ENCODE peak calls at places on chromosomes 11 and 22, in five cellular contexts. C is astrocyte of the spinal cord, E is A549, I is spleen, N is upper lobe of right lung. W is an unnamed sample.

GRCh38 chr11:102798012-102798746 is at the start of gene MMP1:
- DNase-seq in C (peak), E (no peak), I (no peak), N (no peak), W (peak)

GRCh38 chr11:44409071-44409470 is 99.1 kb upstream of the ALX4 start:
- DNase-seq in C (no peak), E (no peak), I (no peak), N (no peak), W (no peak)

GRCh38 chr11:117826360-117826635 is 1.8 kb upstream of the FXYD2 start:
- DNase-seq in C (no peak), E (no peak), I (no peak), N (peak), W (no peak)

GRCh38 chr11:47189100-47189834 is 3.0 kb upstream of the PACSIN3 start:
- DNase-seq in C (peak), E (peak), I (no peak), N (no peak), W (peak)

GRCh38 chr11:90250970-90251369 is 28.1 kb upstream of the CHORDC1 start:
- DNase-seq in C (no peak), E (no peak), I (no peak), N (no peak), W (no peak)

GRCh38 chr11:129460714-129461113 is 85.1 kb downstream of the BARX2 start:
- DNase-seq in C (no peak), E (no peak), I (no peak), N (no peak), W (no peak)

GRCh38 chr11:78564037-78564888 is 10.4 kb downstream of the NARS2 start:
- DNase-seq in C (peak), E (peak), I (no peak), N (no peak), W (no peak)

GRCh38 chr11:115473167-115473566 is 31.0 kb downstream of the CADM1 start:
- DNase-seq in C (no peak), E (no peak), I (no peak), N (no peak), W (no peak)

GRCh38 chr22:33772793-33773192 is 147.5 kb downstream of the LARGE1 start:
- DNase-seq in C (no peak), E (no peak), I (no peak), N (no peak), W (no peak)

GRCh38 chr22:17540481-17540880 is 22.8 kb upstream of the SLC25A18 start:
- DNase-seq in C (no peak), E (no peak), I (no peak), N (no peak), W (no peak)

GRCh38 chr22:49594078-49594477 is 233.6 kb downstream of the BRD1 start:
- DNase-seq in C (no peak), E (no peak), I (no peak), N (no peak), W (no peak)

GRCh38 chr11:86978756-86979608 is 23.8 kb upstream of the FZD4 start:
- DNase-seq in C (peak), E (peak), I (no peak), N (no peak), W (no peak)

GRCh38 chr22:49180683-49181024 is 647.0 kb downstream of the BRD1 start:
- DNase-seq in C (no peak), E (no peak), I (no peak), N (no peak), W (no peak)

GRCh38 chr11:92130432-92130831 is 94.2 kb upstream of the FAT3 start:
- DNase-seq in C (peak), E (peak), I (no peak), N (no peak), W (peak)

GRCh38 chr11:117239295-117239694 is 6.8 kb downstream of the RNF214 start:
- DNase-seq in C (peak), E (peak), I (no peak), N (no peak), W (no peak)

GRCh38 chr11:32374261-32374711 is 61.1 kb downstream of the WT1 start:
- DNase-seq in C (no peak), E (peak), I (no peak), N (no peak), W (no peak)

GRCh38 chr11:112195906-112196305 is 20.6 kb downstream of the BCO2 start:
- DNase-seq in C (no peak), E (peak), I (no peak), N (no peak), W (peak)

GRCh38 chr22:30887418-30887817 is 81.2 kb downstream of the MORC2 start:
- DNase-seq in C (no peak), E (no peak), I (peak), N (peak), W (no peak)

GRCh38 chr11:128291835-128292234 is 295.5 kb downstream of the ETS1 start:
- DNase-seq in C (no peak), E (no peak), I (peak), N (no peak), W (no peak)

GRCh38 chr11:1574256-1575242 is 2.5 kb upstream of the DUSP8 start:
- DNase-seq in C (no peak), E (peak), I (peak), N (peak), W (no peak)

GRCh38 chr11:59641156-59641555 is 25.6 kb upstream of the OSBP start:
- DNase-seq in C (no peak), E (no peak), I (no peak), N (no peak), W (no peak)

GRCh38 chr11:123519055-123519796 is 89.2 kb downstream of the GRAMD1B start:
- DNase-seq in C (peak), E (no peak), I (no peak), N (no peak), W (no peak)

GRCh38 chr11:8650401-8650990 is 32.0 kb downstream of the TRIM66 start:
- DNase-seq in C (no peak), E (no peak), I (no peak), N (no peak), W (no peak)

GRCh38 chr11:78586452-78587046 is 11.9 kb upstream of the NARS2 start:
- DNase-seq in C (no peak), E (peak), I (no peak), N (no peak), W (no peak)

GRCh38 chr11:86523738-86524602 is 148.4 kb downstream of the ME3 start:
- DNase-seq in C (peak), E (peak), I (no peak), N (no peak), W (peak)

GRCh38 chr11:81658722-81659121 is 1074.9 kb downstream of the FAM181B start:
- DNase-seq in C (peak), E (peak), I (no peak), N (no peak), W (no peak)

GRCh38 chr11:40290031-40290650 is 1169.3 kb downstream of the LRRC4C start:
- DNase-seq in C (peak), E (no peak), I (no peak), N (no peak), W (no peak)

GRCh38 chr11:122706261-122706660 is 50.7 kb downstream of the UBASH3B start:
- DNase-seq in C (peak), E (peak), I (no peak), N (no peak), W (no peak)

GRCh38 chr11:94139421-94139820 is 10.8 kb downstream of the PANX1 start:
- DNase-seq in C (no peak), E (no peak), I (no peak), N (no peak), W (no peak)

GRCh38 chr11:82680252-82680651 is 53.4 kb downstream of the FAM181B start:
- DNase-seq in C (no peak), E (no peak), I (no peak), N (no peak), W (no peak)

GRCh38 chr22:22593964-22594656 is 35.0 kb upstream of the PRAME start:
- DNase-seq in C (peak), E (peak), I (peak), N (no peak), W (peak)
- TF ChIP-seq CTCF in C (peak), E (peak), I (peak), N (peak), W (peak)

DNA sequence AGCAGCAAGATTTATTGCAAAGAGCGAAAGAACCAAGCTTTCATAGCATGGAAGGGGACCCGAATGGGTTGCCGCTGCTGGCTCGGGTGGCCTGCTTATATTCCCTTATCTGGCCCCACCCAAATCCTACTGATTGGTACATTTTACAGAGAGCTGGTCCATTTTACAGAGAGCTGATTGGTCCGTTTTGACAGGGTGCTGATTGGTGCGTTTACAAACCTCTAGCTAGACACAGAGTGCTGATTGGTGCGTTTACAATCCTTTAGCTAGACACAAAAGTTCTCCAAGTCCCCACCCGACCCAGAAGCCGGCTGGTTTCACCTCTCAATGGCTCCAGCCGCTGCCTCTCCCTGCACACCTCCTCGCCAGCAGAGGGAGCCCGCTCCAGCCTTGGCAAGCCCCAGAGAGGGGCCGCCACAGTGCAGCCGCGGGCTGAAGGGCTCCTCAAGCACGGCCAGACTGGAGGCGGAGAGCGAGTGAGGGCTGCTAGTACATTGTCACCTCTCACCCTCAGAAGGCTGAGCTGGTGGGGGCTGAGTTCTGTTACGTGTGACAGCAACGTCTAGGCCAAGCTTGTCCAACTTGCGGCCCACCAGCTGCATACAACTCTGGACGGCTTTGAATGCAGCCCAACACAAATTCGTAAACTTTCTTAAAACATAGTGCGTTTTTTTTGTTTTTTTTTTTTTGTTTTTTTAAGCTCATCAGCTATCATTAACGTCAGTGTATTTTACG is 8.7 kb downstream of the PTH start:
- DNase-seq in C (no peak), E (peak), I (peak), N (peak), W (no peak)
- H3K4me3 ChIP-seq in C (no peak), E (peak), I (peak), N (peak), W (peak)

DNA sequence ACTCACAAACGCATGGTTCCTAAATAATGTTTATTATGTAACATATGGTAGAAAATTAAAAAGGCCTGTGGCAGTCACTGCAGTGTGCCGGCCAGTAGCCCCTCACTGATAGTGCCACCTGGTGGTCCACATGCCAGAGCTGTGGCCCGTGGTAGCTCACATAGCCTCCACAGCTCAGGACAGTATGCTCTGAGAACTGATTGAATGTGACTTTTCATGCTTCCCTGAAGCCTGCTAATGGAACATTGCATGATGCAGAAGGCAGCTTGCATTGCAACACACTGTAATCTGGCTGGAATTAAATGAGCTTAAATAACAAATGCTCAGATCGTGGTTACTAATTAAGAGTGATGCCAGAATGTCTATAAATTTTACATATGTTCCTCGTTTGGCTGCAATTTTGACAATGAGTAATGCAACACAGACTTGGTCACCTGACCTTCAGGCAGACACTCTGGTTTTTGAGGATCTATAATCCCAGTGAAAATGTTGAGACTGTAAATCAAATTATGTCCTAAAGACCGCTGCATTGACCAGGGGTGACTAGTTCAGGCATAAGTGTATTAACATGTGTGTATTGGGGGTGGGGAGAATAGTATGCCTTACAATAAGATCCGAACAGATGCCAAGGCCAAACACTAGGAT is 566.4 kb downstream of the METTL15 start:
- DNase-seq in C (peak), E (peak), I (no peak), N (no peak), W (no peak)
- TF ChIP-seq CTCF in C (peak), E (peak), I (no peak), N (no peak), W (peak)

DNA sequence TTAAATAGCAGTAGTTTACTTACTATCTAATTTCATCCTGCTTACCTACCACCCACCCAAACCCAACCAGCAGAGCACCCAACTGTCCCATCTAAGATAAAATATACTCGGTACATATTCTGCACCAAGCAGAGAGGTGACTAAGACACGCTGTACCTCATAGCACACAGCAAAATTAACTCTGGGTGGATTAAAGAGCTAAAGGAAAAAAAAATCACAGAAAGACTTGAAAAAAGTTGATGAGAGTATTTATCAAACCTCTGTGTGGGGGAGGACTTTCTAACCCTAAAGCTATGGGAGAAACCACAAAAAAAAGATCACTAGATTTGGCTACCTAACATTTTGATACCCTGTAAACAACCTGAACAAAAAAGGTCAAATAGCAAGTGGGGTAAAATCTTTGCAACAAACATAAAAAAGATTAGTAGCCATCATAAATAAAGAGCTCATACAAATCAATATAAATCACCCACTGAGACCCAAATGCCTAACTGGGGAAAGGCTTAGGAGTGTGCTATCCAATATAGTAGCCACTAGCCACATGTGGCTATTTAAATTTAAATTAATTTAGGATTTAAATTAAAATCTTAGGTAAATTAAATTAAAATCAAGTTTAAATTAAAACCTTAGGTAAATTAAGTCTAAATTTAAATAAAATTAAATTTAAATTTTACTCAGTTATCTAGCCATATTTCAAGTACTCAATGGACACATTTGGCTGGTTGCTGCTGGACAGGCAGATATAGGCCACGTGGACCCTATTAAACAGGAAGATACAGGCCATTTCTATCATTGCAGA is 25.6 kb upstream of the CD5 start:
- DNase-seq in C (no peak), E (no peak), I (no peak), N (no peak), W (no peak)
- H3K4me3 ChIP-seq in C (no peak), E (no peak), I (no peak), N (no peak), W (no peak)

GRCh38 chr22:37508431-37508963 is 10.7 kb downstream of the CARD10 start:
- DNase-seq in C (no peak), E (no peak), I (no peak), N (peak), W (no peak)
- TF ChIP-seq CTCF in C (no peak), E (no peak), I (no peak), N (peak), W (no peak)

DNA sequence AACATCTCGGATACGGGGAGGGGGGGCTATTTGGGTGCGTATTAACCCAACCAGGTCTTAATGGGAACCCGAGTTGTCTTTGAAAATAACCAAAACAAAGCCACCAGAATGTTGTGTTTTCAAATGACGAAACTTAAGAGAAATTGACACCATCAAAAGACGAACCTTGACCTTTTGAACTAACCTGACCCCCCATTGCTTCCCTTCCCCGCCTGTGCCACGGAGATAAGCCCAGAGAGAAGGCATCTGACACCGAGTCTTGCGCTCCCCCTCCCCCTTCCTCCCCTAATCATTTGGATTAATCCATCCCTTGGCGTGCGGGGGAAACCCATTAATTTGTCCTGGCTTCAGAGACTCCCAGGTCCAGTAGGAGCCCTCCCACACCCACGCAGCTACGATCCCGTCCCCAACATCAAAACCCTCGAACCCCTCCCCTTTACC is 4.5 kb upstream of the GCAT start:
- DNase-seq in C (no peak), E (no peak), I (no peak), N (no peak), W (no peak)
- H3K4me3 ChIP-seq in C (no peak), E (peak), I (peak), N (no peak), W (peak)

DNA sequence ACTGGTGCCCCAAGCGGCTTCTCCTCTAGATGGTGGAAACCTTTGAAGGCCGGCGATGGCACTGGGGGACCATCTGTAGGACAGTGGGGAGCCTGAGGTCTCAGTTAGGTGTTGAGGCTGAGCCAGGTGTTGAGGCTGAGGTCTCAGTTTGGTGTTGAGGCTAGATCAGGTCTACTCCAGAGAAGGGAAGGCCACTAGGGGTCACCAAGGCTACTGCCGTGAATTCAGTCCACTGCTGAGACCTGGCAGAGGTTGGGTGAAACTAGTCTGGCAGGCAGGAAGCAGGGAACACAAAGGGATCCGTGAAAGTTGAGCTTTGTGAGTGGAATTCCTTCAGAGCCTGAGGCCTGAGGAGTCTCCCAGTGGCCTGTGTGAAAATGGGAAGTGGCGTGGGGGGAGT is 123.8 kb upstream of the FGF3 start:
- DNase-seq in C (no peak), E (peak), I (peak), N (peak), W (no peak)
- TF ChIP-seq CTCF in C (peak), E (peak), I (no peak), N (no peak), W (peak)

GRCh38 chr22:45212306-45212709 is 28.4 kb downstream of the KIAA0930 start:
- DNase-seq in C (peak), E (peak), I (peak), N (peak), W (no peak)
- H3K4me3 ChIP-seq in C (peak), E (peak), I (peak), N (peak), W (no peak)

GRCh38 chr11:121661796-121662508 is 209.2 kb upstream of the SORL1-AS1 start:
- DNase-seq in C (peak), E (no peak), I (no peak), N (no peak), W (no peak)

GRCh38 chr11:121669422-121669821 is 216.7 kb upstream of the SORL1-AS1 start:
- DNase-seq in C (no peak), E (no peak), I (no peak), N (no peak), W (no peak)

GRCh38 chr11:121665211-121665838 is 212.6 kb upstream of the SORL1-AS1 start:
- DNase-seq in C (no peak), E (no peak), I (no peak), N (no peak), W (no peak)

GRCh38 chr11:121659811-121660210 is 207.0 kb upstream of the SORL1-AS1 start:
- DNase-seq in C (no peak), E (no peak), I (no peak), N (no peak), W (no peak)

GRCh38 chr11:121664144-121664543 is 211.4 kb upstream of the SORL1-AS1 start:
- DNase-seq in C (no peak), E (no peak), I (no peak), N (no peak), W (no peak)
- TF ChIP-seq CTCF in C (no peak), E (no peak), I (no peak), N (no peak), W (no peak)

GRCh38 chr11:64224151-64224890 is 1.7 kb downstream of the TRPT1 start:
- DNase-seq in C (no peak), E (no peak), I (peak), N (no peak), W (no peak)
- H3K4me3 ChIP-seq in C (no peak), E (no peak), I (peak), N (no peak), W (peak)

W was measured in epithelial cell of proximal tubule.